ENCODE peak calls at places on chromosome 15, in four cellular contexts. One of them, this sample, is unnamed.

GRCh38 chr15:63985221-63986184 is 60.8 kb downstream of the DAPK2 start:
- DNase-seq in effector CD4-positive, alpha-beta T cell: no peak
- DNase-seq in NCI-H524: no peak
- DNase-seq in spleen: peak; percentile 79
- DNase-seq in this sample: no peak

GRCh38 chr15:31502541-31503229 is 176.1 kb downstream of the KLF13 start:
- DNase-seq in NCI-H524: no peak
- DNase-seq in effector CD4-positive, alpha-beta T cell: no peak
- DNase-seq in spleen: no peak
- DNase-seq in this sample: no peak

GRCh38 chr15:74276560-74276959 is 40.4 kb downstream of the CCDC33 start:
- DNase-seq in effector CD4-positive, alpha-beta T cell: no peak
- DNase-seq in NCI-H524: no peak
- DNase-seq in spleen: no peak
- DNase-seq in this sample: no peak

GRCh38 chr15:41940441-41940857 is 31.9 kb downstream of the EHD4 start:
- DNase-seq in NCI-H524: no peak
- DNase-seq in spleen: no peak
- DNase-seq in effector CD4-positive, alpha-beta T cell: peak; percentile 37
- DNase-seq in this sample: no peak

GRCh38 chr15:66124626-66125025 is 128.9 kb downstream of the MEGF11 start:
- DNase-seq in NCI-H524: peak; percentile 99
- DNase-seq in spleen: no peak
- DNase-seq in effector CD4-positive, alpha-beta T cell: no peak
- DNase-seq in this sample: peak; percentile 80

GRCh38 chr15:59165726-59166125 is 40.9 kb upstream of the LDHAL6B start:
- DNase-seq in NCI-H524: no peak
- DNase-seq in spleen: no peak
- DNase-seq in effector CD4-positive, alpha-beta T cell: no peak
- DNase-seq in this sample: no peak

GRCh38 chr15:48766196-48766595 is 44.7 kb downstream of the CEP152 start:
- DNase-seq in effector CD4-positive, alpha-beta T cell: no peak
- DNase-seq in spleen: no peak
- DNase-seq in NCI-H524: no peak
- DNase-seq in this sample: no peak

GRCh38 chr15:101105059-101105851 is 146.6 kb downstream of the CHSY1 start:
- DNase-seq in spleen: peak; percentile 7
- DNase-seq in effector CD4-positive, alpha-beta T cell: no peak
- DNase-seq in NCI-H524: no peak
- DNase-seq in this sample: no peak

GRCh38 chr15:66921319-66921718 is 144.1 kb upstream of the SMAD3 start:
- DNase-seq in spleen: no peak
- DNase-seq in NCI-H524: no peak
- DNase-seq in effector CD4-positive, alpha-beta T cell: no peak
- DNase-seq in this sample: no peak

GRCh38 chr15:85831415-85832113 is 36.8 kb upstream of the KLHL25 start:
- DNase-seq in NCI-H524: peak; percentile 97
- DNase-seq in spleen: no peak
- DNase-seq in effector CD4-positive, alpha-beta T cell: peak; percentile 7
- DNase-seq in this sample: peak; percentile 76

GRCh38 chr15:66819084-66819483 is 117.0 kb downstream of the SMAD6 start:
- DNase-seq in spleen: no peak
- DNase-seq in effector CD4-positive, alpha-beta T cell: no peak
- DNase-seq in NCI-H524: peak; percentile 46
- DNase-seq in this sample: no peak

GRCh38 chr15:87660494-87661129 is 595.9 kb downstream of the NTRK3 start:
- DNase-seq in NCI-H524: no peak
- DNase-seq in spleen: no peak
- DNase-seq in effector CD4-positive, alpha-beta T cell: no peak
- DNase-seq in this sample: no peak

GRCh38 chr15:52295421-52295991 is at the start of gene MYO5C:
- DNase-seq in spleen: peak; percentile 88
- DNase-seq in effector CD4-positive, alpha-beta T cell: no peak
- DNase-seq in NCI-H524: peak; percentile 89
- DNase-seq in this sample: peak; percentile 90

GRCh38 chr15:70519004-70519365 is 244.4 kb downstream of the UACA start:
- DNase-seq in spleen: peak; percentile 56
- DNase-seq in NCI-H524: no peak
- DNase-seq in effector CD4-positive, alpha-beta T cell: no peak
- DNase-seq in this sample: no peak

GRCh38 chr15:31347067-31347975 is 20.7 kb downstream of the KLF13 start:
- DNase-seq in NCI-H524: no peak
- DNase-seq in effector CD4-positive, alpha-beta T cell: peak; percentile 75
- DNase-seq in spleen: peak; percentile 93
- DNase-seq in this sample: no peak